ENCODE peak calls at places on chromosomes 12 and 14, in five cellular contexts. One of them, this sample, is unnamed.

GRCh38 chr12:109065154-109065852 is 12.9 kb downstream of the USP30 start:
- DNase-seq in fibroblast of lung: peak; percentile 4
- DNase-seq in CD8-positive, alpha-beta T cell: no peak
- DNase-seq in GM23248: no peak
- DNase-seq in SJSA1: no peak
- DNase-seq in this sample: no peak

GRCh38 chr12:93080452-93080851 is 151.4 kb upstream of the EEA1 start:
- DNase-seq in fibroblast of lung: no peak
- DNase-seq in CD8-positive, alpha-beta T cell: no peak
- DNase-seq in GM23248: no peak
- DNase-seq in SJSA1: no peak
- DNase-seq in this sample: no peak

GRCh38 chr14:106039400-106039799 is 513.0 kb downstream of the TMEM121 start:
- DNase-seq in fibroblast of lung: no peak
- DNase-seq in CD8-positive, alpha-beta T cell: peak; percentile 24
- DNase-seq in GM23248: no peak
- DNase-seq in SJSA1: no peak
- DNase-seq in this sample: no peak

GRCh38 chr12:64160718-64161060 is 61.4 kb downstream of the KICS2 start:
- DNase-seq in fibroblast of lung: peak; percentile 81
- DNase-seq in CD8-positive, alpha-beta T cell: no peak
- DNase-seq in GM23248: peak; percentile 84
- DNase-seq in SJSA1: no peak
- DNase-seq in this sample: no peak

GRCh38 chr14:94025720-94026119 is 420 bp upstream of the OTUB2 start:
- DNase-seq in fibroblast of lung: no peak
- DNase-seq in CD8-positive, alpha-beta T cell: no peak
- DNase-seq in GM23248: peak; percentile 18
- DNase-seq in SJSA1: no peak
- DNase-seq in this sample: no peak

GRCh38 chr12:2353691-2354090 is 300.9 kb downstream of the CACNA1C start:
- DNase-seq in fibroblast of lung: no peak
- DNase-seq in CD8-positive, alpha-beta T cell: no peak
- DNase-seq in GM23248: no peak
- DNase-seq in SJSA1: no peak
- DNase-seq in this sample: no peak

GRCh38 chr12:49296836-49297694 is 2.1 kb downstream of the PRPH start:
- DNase-seq in fibroblast of lung: no peak
- DNase-seq in CD8-positive, alpha-beta T cell: no peak
- DNase-seq in GM23248: peak; percentile 33
- DNase-seq in SJSA1: peak; percentile 57
- DNase-seq in this sample: peak; percentile 26

GRCh38 chr14:23582906-23583760 is 4.5 kb upstream of the JPH4 start:
- DNase-seq in fibroblast of lung: no peak
- DNase-seq in CD8-positive, alpha-beta T cell: no peak
- DNase-seq in GM23248: no peak
- DNase-seq in SJSA1: no peak
- DNase-seq in this sample: no peak

GRCh38 chr14:59997966-59998365 is 78.0 kb downstream of the LRRC9 start:
- DNase-seq in fibroblast of lung: no peak
- DNase-seq in CD8-positive, alpha-beta T cell: no peak
- DNase-seq in GM23248: no peak
- DNase-seq in SJSA1: no peak
- DNase-seq in this sample: no peak

GRCh38 chr14:63308723-63309317 is 9.9 kb downstream of the GPHB5 start:
- DNase-seq in fibroblast of lung: peak; percentile 28
- DNase-seq in CD8-positive, alpha-beta T cell: no peak
- DNase-seq in GM23248: peak; percentile 39
- DNase-seq in SJSA1: no peak
- DNase-seq in this sample: no peak

GRCh38 chr14:90455100-90455571 is 58.3 kb downstream of the CALM1 start:
- DNase-seq in fibroblast of lung: no peak
- DNase-seq in CD8-positive, alpha-beta T cell: no peak
- DNase-seq in GM23248: no peak
- DNase-seq in SJSA1: no peak
- DNase-seq in this sample: no peak

GRCh38 chr12:98741615-98742265 is 96.7 kb downstream of the APAF1 start:
- DNase-seq in fibroblast of lung: no peak
- DNase-seq in CD8-positive, alpha-beta T cell: no peak
- DNase-seq in GM23248: no peak
- DNase-seq in SJSA1: no peak
- DNase-seq in this sample: no peak

GRCh38 chr12:108040968-108041367 is 88.1 kb upstream of the WSCD2 start:
- DNase-seq in fibroblast of lung: no peak
- DNase-seq in CD8-positive, alpha-beta T cell: no peak
- DNase-seq in GM23248: no peak
- DNase-seq in SJSA1: no peak
- DNase-seq in this sample: no peak

GRCh38 chr14:104443391-104444158 is 136.0 kb upstream of the C14orf180 start:
- DNase-seq in fibroblast of lung: no peak
- DNase-seq in CD8-positive, alpha-beta T cell: no peak
- DNase-seq in GM23248: no peak
- DNase-seq in SJSA1: no peak
- DNase-seq in this sample: no peak

GRCh38 chr14:69715725-69716482 is 51.0 kb upstream of the SRSF5 start:
- DNase-seq in fibroblast of lung: peak; percentile 79
- DNase-seq in CD8-positive, alpha-beta T cell: no peak
- DNase-seq in GM23248: peak; percentile 76
- DNase-seq in SJSA1: peak; percentile 67
- DNase-seq in this sample: peak; percentile 75

GRCh38 chr14:73810478-73811163 is 41.0 kb upstream of the PTGR2 start:
- DNase-seq in fibroblast of lung: no peak
- DNase-seq in CD8-positive, alpha-beta T cell: no peak
- DNase-seq in GM23248: no peak
- DNase-seq in SJSA1: no peak
- DNase-seq in this sample: no peak

GRCh38 chr14:36509056-36509917 is 10.7 kb downstream of the NKX2-1 start:
- DNase-seq in fibroblast of lung: no peak
- DNase-seq in CD8-positive, alpha-beta T cell: no peak
- DNase-seq in GM23248: no peak
- DNase-seq in SJSA1: no peak
- DNase-seq in this sample: no peak

GRCh38 chr12:124361074-124361965 is 66.4 kb downstream of the RFLNA start:
- DNase-seq in fibroblast of lung: no peak
- DNase-seq in CD8-positive, alpha-beta T cell: no peak
- DNase-seq in GM23248: peak; percentile 56
- DNase-seq in SJSA1: no peak
- DNase-seq in this sample: no peak

GRCh38 chr14:89617471-89618291 is 200.6 kb upstream of the FOXN3 start:
- DNase-seq in fibroblast of lung: peak; percentile 66
- DNase-seq in CD8-positive, alpha-beta T cell: peak; percentile 14
- DNase-seq in GM23248: peak; percentile 76
- DNase-seq in SJSA1: no peak
- DNase-seq in this sample: peak; percentile 3

GRCh38 chr12:66733839-66734238 is 55.0 kb upstream of the GRIP1 start:
- DNase-seq in fibroblast of lung: no peak
- DNase-seq in CD8-positive, alpha-beta T cell: no peak
- DNase-seq in GM23248: no peak
- DNase-seq in SJSA1: no peak
- DNase-seq in this sample: no peak

GRCh38 chr14:54219281-54220121 is 177.3 kb upstream of the CDKN3 start:
- DNase-seq in fibroblast of lung: no peak
- DNase-seq in CD8-positive, alpha-beta T cell: no peak
- DNase-seq in GM23248: peak; percentile 20
- DNase-seq in SJSA1: no peak
- DNase-seq in this sample: no peak

GRCh38 chr14:89549381-89550102 is 132.5 kb upstream of the FOXN3 start:
- DNase-seq in fibroblast of lung: no peak
- DNase-seq in CD8-positive, alpha-beta T cell: no peak
- DNase-seq in GM23248: no peak
- DNase-seq in SJSA1: no peak
- DNase-seq in this sample: no peak

GRCh38 chr14:99028521-99028920 is 243.5 kb downstream of the BCL11B start:
- DNase-seq in fibroblast of lung: no peak
- DNase-seq in CD8-positive, alpha-beta T cell: no peak
- DNase-seq in GM23248: no peak
- DNase-seq in SJSA1: no peak
- DNase-seq in this sample: no peak

GRCh38 chr14:93759781-93760307 is 28.4 kb downstream of the PRIMA1 start:
- DNase-seq in fibroblast of lung: no peak
- DNase-seq in CD8-positive, alpha-beta T cell: no peak
- DNase-seq in GM23248: no peak
- DNase-seq in SJSA1: no peak
- DNase-seq in this sample: peak; percentile 9

GRCh38 chr14:22878271-22879246 is 4.5 kb upstream of the REM2 start:
- DNase-seq in fibroblast of lung: no peak
- DNase-seq in CD8-positive, alpha-beta T cell: no peak
- DNase-seq in GM23248: no peak
- DNase-seq in SJSA1: no peak
- DNase-seq in this sample: no peak

GRCh38 chr12:124130717-124131670 is 158.0 kb downstream of the ZNF664 start:
- DNase-seq in fibroblast of lung: no peak
- DNase-seq in CD8-positive, alpha-beta T cell: no peak
- DNase-seq in GM23248: no peak
- DNase-seq in SJSA1: no peak
- DNase-seq in this sample: no peak

GRCh38 chr12:47547077-47547476 is 158.8 kb downstream of the RPAP3 start:
- DNase-seq in fibroblast of lung: peak; percentile 49
- DNase-seq in CD8-positive, alpha-beta T cell: no peak
- DNase-seq in GM23248: peak; percentile 73
- DNase-seq in SJSA1: no peak
- DNase-seq in this sample: no peak

GRCh38 chr14:26332966-26333365 is 264.9 kb downstream of the NOVA1 start:
- DNase-seq in fibroblast of lung: peak; percentile 43
- DNase-seq in CD8-positive, alpha-beta T cell: no peak
- DNase-seq in GM23248: peak; percentile 51
- DNase-seq in SJSA1: no peak
- DNase-seq in this sample: peak; percentile 2
- H3K4me3 ChIP-seq in fibroblast of lung: no peak overlapping the region
- H3K4me3 ChIP-seq in CD8-positive, alpha-beta T cell: no peak overlapping the region
- H3K4me3 ChIP-seq in GM23248: no peak overlapping the region
- H3K4me3 ChIP-seq in SJSA1: no peak overlapping the region
- H3K4me3 ChIP-seq in this sample: no peak overlapping the region

DNA sequence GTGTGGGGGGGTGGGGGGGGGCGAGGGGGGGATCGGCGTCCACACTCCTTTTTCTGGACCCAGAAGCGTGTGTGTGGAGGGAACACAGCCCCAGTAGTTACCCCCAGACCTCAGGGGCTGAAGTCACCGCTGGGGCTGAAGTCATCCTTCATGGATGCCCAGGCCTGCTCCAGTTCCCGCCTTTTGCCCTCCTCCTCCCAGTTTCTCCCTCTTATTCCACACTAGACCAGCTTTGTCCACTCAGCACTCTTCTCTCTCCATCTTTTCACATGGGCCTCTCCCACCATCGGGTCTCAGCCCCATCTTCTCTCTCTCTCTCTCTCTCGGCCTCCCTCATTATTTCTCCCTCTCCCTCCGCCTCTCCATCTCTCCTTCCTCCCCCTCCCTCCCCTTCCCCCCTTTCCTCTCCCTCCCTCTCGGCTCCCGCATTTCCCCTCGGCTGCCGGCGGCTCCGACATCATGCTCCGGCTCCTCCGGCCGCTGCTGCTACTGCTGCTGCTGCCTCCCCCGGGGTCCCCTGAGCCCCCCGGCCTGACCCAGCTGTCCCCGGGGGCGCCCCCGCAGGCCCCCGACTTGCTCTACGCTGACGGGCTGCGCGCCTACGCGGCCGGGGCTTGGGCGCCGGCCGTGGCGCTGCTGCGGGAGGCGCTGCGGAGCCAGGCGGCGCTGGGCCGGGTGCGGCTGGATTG is at the start of gene P3H3:
- DNase-seq in fibroblast of lung: peak; percentile 54
- DNase-seq in CD8-positive, alpha-beta T cell: no peak
- DNase-seq in GM23248: peak; percentile 76
- DNase-seq in SJSA1: no peak
- DNase-seq in this sample: peak; percentile 45
- H3K27me3 ChIP-seq in fibroblast of lung: no peaks in the 10 kb centered on the region
- H3K27me3 ChIP-seq in CD8-positive, alpha-beta T cell: peaks cover 6% of the 10 kb centered on the region
- H3K27me3 ChIP-seq in GM23248: peaks cover 2% of the 10 kb centered on the region
- H3K27me3 ChIP-seq in SJSA1: peaks cover 79% of the 10 kb centered on the region
- H3K27me3 ChIP-seq in this sample: peaks cover 12% of the 10 kb centered on the region

DNA sequence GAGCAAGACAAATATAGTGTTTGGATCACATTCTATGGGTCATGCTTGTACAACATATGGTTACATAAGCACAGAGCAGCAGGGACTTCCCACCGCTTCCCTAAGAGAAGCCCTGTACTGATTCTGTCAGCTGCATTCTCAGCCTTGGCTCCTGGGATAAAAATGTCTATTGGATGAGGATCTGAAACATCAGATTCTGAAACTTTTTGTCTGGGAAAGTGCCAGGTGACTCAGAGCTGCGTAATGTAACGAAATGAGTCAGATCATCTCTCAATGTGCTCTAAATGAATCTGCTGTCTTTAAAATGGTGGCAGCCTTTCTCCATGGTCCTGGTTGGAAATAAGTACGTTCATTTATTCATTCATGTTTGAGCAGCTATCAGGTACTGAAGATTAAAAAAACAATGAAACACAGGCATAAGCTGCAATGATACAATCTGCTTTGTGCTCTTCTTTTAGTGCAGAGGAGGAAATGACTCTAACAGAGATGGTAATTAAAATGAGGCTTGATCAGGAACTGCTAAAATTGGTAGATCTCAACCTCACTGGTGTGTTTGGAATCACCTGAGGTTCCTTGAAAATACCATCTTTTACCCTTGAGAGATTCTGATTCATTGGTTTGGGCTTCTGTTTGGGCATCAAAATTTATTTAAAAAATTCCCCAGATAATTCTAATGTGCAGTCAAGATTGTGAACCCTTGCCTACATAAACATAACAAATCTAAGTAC is 99.1 kb upstream of the NAP1L1 start:
- DNase-seq in fibroblast of lung: peak; percentile 99
- DNase-seq in CD8-positive, alpha-beta T cell: no peak
- DNase-seq in GM23248: peak; percentile 91
- DNase-seq in SJSA1: peak; percentile 85
- DNase-seq in this sample: peak; percentile 89
- H3K4me3 ChIP-seq in fibroblast of lung: no peak overlapping the region
- H3K4me3 ChIP-seq in CD8-positive, alpha-beta T cell: no peak overlapping the region
- H3K4me3 ChIP-seq in GM23248: no peak overlapping the region
- H3K4me3 ChIP-seq in SJSA1: no peak overlapping the region
- H3K4me3 ChIP-seq in this sample: no peak overlapping the region

GRCh38 chr14:101602466-101602840 is 41.2 kb downstream of the DIO3 start:
- DNase-seq in fibroblast of lung: no peak
- DNase-seq in CD8-positive, alpha-beta T cell: no peak
- DNase-seq in GM23248: no peak
- DNase-seq in SJSA1: no peak
- DNase-seq in this sample: no peak
- H3K27me3 ChIP-seq in fibroblast of lung: peaks cover under 1% of the 10 kb centered on the region
- H3K27me3 ChIP-seq in CD8-positive, alpha-beta T cell: no peaks in the 10 kb centered on the region
- H3K27me3 ChIP-seq in GM23248: peaks cover 15% of the 10 kb centered on the region
- H3K27me3 ChIP-seq in SJSA1: no peaks in the 10 kb centered on the region
- H3K27me3 ChIP-seq in this sample: no peaks in the 10 kb centered on the region

GRCh38 chr12:52949413-52950331 is 754 bp downstream of the KRT18 start:
- DNase-seq in fibroblast of lung: peak; percentile 84
- DNase-seq in CD8-positive, alpha-beta T cell: no peak
- DNase-seq in GM23248: peak; percentile 85
- DNase-seq in SJSA1: peak; percentile 90
- DNase-seq in this sample: peak; percentile 93
- H3K4me3 ChIP-seq in fibroblast of lung: peak overlapping the region; percentile 19
- H3K4me3 ChIP-seq in CD8-positive, alpha-beta T cell: peak overlapping the region; percentile 66
- H3K4me3 ChIP-seq in GM23248: peak overlapping the region; percentile 83
- H3K4me3 ChIP-seq in SJSA1: peak overlapping the region; percentile 53
- H3K4me3 ChIP-seq in this sample: peak overlapping the region; percentile 75

GRCh38 chr12:117836999-117837736 is 131.6 kb downstream of the KSR2 start:
- DNase-seq in fibroblast of lung: peak; percentile 67
- DNase-seq in CD8-positive, alpha-beta T cell: peak; percentile 65
- DNase-seq in GM23248: peak; percentile 78
- DNase-seq in SJSA1: peak; percentile 66
- DNase-seq in this sample: peak; percentile 46
- H3K27me3 ChIP-seq in fibroblast of lung: peaks cover 2% of the 10 kb centered on the region
- H3K27me3 ChIP-seq in CD8-positive, alpha-beta T cell: no peaks in the 10 kb centered on the region
- H3K27me3 ChIP-seq in GM23248: peaks cover 8% of the 10 kb centered on the region
- H3K27me3 ChIP-seq in SJSA1: no peaks in the 10 kb centered on the region
- H3K27me3 ChIP-seq in this sample: no peaks in the 10 kb centered on the region